ENCODE peak calls at places on chromosome 22, in four cellular contexts. A, V, H and P are unnamed samples.
A peak's percentile ranks its signal among the peaks of the same experiment; 100 is the strongest.

GRCh38 chr22:40178417-40179409 is 988 bp downstream of the TNRC6B start:
- DNase-seq in A (peak; percentile 57), V (peak; percentile 52), H (peak; percentile 20), P (no peak)

GRCh38 chr22:35330258-35330861 is 30.7 kb downstream of the TOM1 start:
- DNase-seq in A (peak; percentile 62), V (peak; percentile 83), H (peak; percentile 44), P (no peak)

GRCh38 chr22:39289445-39290247 is 29.8 kb downstream of the RPL3 start:
- DNase-seq in A (no peak), V (no peak), H (no peak), P (no peak)

GRCh38 chr22:29762263-29762662 is 4.5 kb downstream of the ZMAT5 start:
- DNase-seq in A (no peak), V (no peak), H (no peak), P (no peak)

GRCh38 chr22:42801537-42802165 is 55.4 kb downstream of the ARFGAP3 start:
- DNase-seq in A (no peak), V (no peak), H (no peak), P (no peak)

GRCh38 chr22:26892401-26893033 is 235.1 kb downstream of the MIAT start:
- DNase-seq in A (no peak), V (no peak), H (no peak), P (no peak)

GRCh38 chr22:50115693-50116092 is 25.9 kb downstream of the MOV10L1 start:
- DNase-seq in A (no peak), V (no peak), H (no peak), P (no peak)

GRCh38 chr22:36237462-36238347 is 1.6 kb downstream of the APOL2 start:
- DNase-seq in A (peak; percentile 38), V (peak; percentile 40), H (peak; percentile 33), P (no peak)

GRCh38 chr22:45268167-45268957 is 16.4 kb upstream of the UPK3A start:
- DNase-seq in A (no peak), V (no peak), H (no peak), P (no peak)